ENCODE peak calls at places on chromosomes 6 and 20, in seven cellular contexts. T is SW 1271; K is effector memory CD4-positive, alpha-beta T cell; R is KG1; P is left cardiac atrium; M is mesothelial cell of epicardium; A is kidney glomerular epithelial cell. D is an unnamed sample.

GRCh38 chr20:57317316-57317788 is 12.3 kb upstream of the SPO11 start:
- DNase-seq in R (no peak), K (no peak), M (no peak), T (no peak), A (no peak), P (no peak), D (no peak)

GRCh38 chr6:357261-357790 is 34.2 kb upstream of the IRF4 start:
- DNase-seq in R (no peak), K (no peak), P (no peak), T (no peak), M (no peak), A (no peak), D (no peak)

GRCh38 chr20:15702161-15702560 is 871.1 kb downstream of the KIF16B start:
- DNase-seq in K (no peak), P (no peak), T (no peak), A (no peak), M (no peak), R (no peak), D (no peak)

GRCh38 chr20:19374066-19374615 is 161.7 kb downstream of the SLC24A3 start:
- DNase-seq in R (no peak), T (no peak), A (no peak), M (no peak), P (no peak), K (no peak), D (no peak)

GRCh38 chr6:20811112-20811746 is 277.0 kb downstream of the CDKAL1 start:
- DNase-seq in T (peak; percentile 94), P (no peak), K (no peak), A (peak; percentile 99), M (no peak), R (no peak), D (no peak)

GRCh38 chr6:71402101-71402500 is 113.5 kb downstream of the OGFRL1 start:
- DNase-seq in P (no peak), T (no peak), M (no peak), A (peak; percentile 52), R (no peak), K (no peak), D (no peak)

GRCh38 chr20:54173653-54174451 is at the start of gene CYP24A1:
- DNase-seq in T (no peak), P (peak; percentile 35), R (no peak), A (no peak), K (no peak), M (peak; percentile 46), D (no peak)

GRCh38 chr20:50138479-50139393 is 14.8 kb downstream of the PEDS1 start:
- DNase-seq in R (no peak), K (no peak), P (no peak), A (no peak), T (no peak), M (no peak), D (peak; percentile 69)

GRCh38 chr20:47358672-47359532 is 2.4 kb upstream of the ZMYND8 start:
- DNase-seq in T (peak; percentile 83), A (peak; percentile 85), K (no peak), P (peak; percentile 80), M (peak; percentile 47), R (peak; percentile 43), D (peak; percentile 90)

D was measured in testis.